ENCODE peak calls at places on chromosome 2, in eight cellular contexts. B is activated naive CD8-positive, alpha-beta T cell treated with anti-CD3 and anti-CD28 coated beads for 36 hours; I is LoVo; J is neuronal stem cell; A is A172; Z is ELR; P is cardiac fibroblast; C is Caco-2. F is an unnamed sample.

GRCh38 chr2:190714958-190715357 is 66.1 kb downstream of the NAB1 start:
- DNase-seq in I (no peak), J (no peak), C (no peak), B (no peak), A (peak; percentile 76), P (no peak), Z (peak; percentile 49), F (no peak)

GRCh38 chr2:101112772-101113157 is 38.4 kb downstream of the TBC1D8 start:
- DNase-seq in B (no peak), Z (no peak), I (no peak), P (no peak), J (no peak), A (no peak), C (no peak), F (no peak)

GRCh38 chr2:179677148-179677688 is 184.2 kb downstream of the ZNF385B start:
- DNase-seq in J (no peak), P (peak; percentile 11), C (no peak), Z (no peak), A (peak; percentile 14), I (no peak), B (no peak), F (no peak)

GRCh38 chr2:150588210-150588870 is 100.9 kb upstream of the RND3 start:
- DNase-seq in C (no peak), P (peak; percentile 25), Z (no peak), J (no peak), B (no peak), I (no peak), A (no peak), F (no peak)

GRCh38 chr2:56118474-56118873 is 65.3 kb upstream of the CCDC85A start:
- DNase-seq in I (no peak), J (no peak), C (no peak), B (no peak), P (no peak), Z (peak; percentile 19), A (no peak), F (peak; percentile 25)

GRCh38 chr2:158034198-158034831 is 67.4 kb upstream of the UPP2 start:
- DNase-seq in C (peak; percentile 75), A (peak; percentile 78), J (peak; percentile 54), P (peak; percentile 64), B (no peak), I (peak; percentile 72), Z (peak; percentile 64), F (peak; percentile 59)

GRCh38 chr2:207437857-207438166 is 92.0 kb upstream of the CREB1 start:
- DNase-seq in B (no peak), C (no peak), I (no peak), A (no peak), P (no peak), Z (no peak), J (no peak), F (no peak)

GRCh38 chr2:19119326-19120001 is 239.0 kb downstream of the OSR1 start:
- DNase-seq in Z (no peak), A (no peak), B (no peak), C (no peak), P (no peak), J (no peak), I (no peak), F (no peak)

GRCh38 chr2:71250945-71251344 is 24.0 kb upstream of the PAIP2B start:
- DNase-seq in Z (no peak), A (no peak), I (no peak), C (no peak), J (no peak), B (no peak), P (no peak), F (no peak)

GRCh38 chr2:189982087-189982486 is 80.4 kb downstream of the MSTN start:
- DNase-seq in Z (no peak), C (no peak), P (no peak), I (no peak), B (no peak), A (no peak), J (no peak), F (no peak)

GRCh38 chr2:17104454-17104853 is 413.8 kb downstream of the RAD51AP2 start:
- DNase-seq in I (no peak), C (no peak), B (no peak), A (peak; percentile 69), J (no peak), P (peak; percentile 1), Z (peak; percentile 75), F (peak; percentile 42)

GRCh38 chr2:157991932-157992331 is 109.7 kb upstream of the UPP2 start:
- DNase-seq in I (no peak), A (no peak), Z (no peak), J (no peak), P (no peak), B (no peak), C (no peak), F (no peak)

GRCh38 chr2:235611756-235612155 is 117.9 kb downstream of the AGAP1 start:
- DNase-seq in I (no peak), A (no peak), Z (no peak), C (no peak), B (no peak), P (no peak), J (no peak), F (no peak)

GRCh38 chr2:205714789-205715411 is 32.6 kb downstream of the NRP2 start:
- DNase-seq in B (no peak), I (no peak), Z (no peak), A (no peak), J (no peak), P (no peak), C (no peak), F (no peak)

GRCh38 chr2:230153390-230153976 is 66.3 kb downstream of the SP110 start:
- DNase-seq in Z (no peak), C (no peak), B (no peak), P (no peak), A (no peak), I (no peak), J (no peak), F (no peak)

GRCh38 chr2:127641846-127642510 is 4.0 kb upstream of the GPR17 start:
- DNase-seq in I (no peak), C (no peak), A (no peak), P (no peak), J (no peak), Z (no peak), B (peak; percentile 52), F (no peak)

GRCh38 chr2:112004246-112004645 is 50.8 kb upstream of the TMEM87B start:
- DNase-seq in J (no peak), Z (no peak), A (no peak), P (peak; percentile 71), B (no peak), I (no peak), C (no peak), F (peak; percentile 10)

GRCh38 chr2:239077260-239077659 is 229.4 kb downstream of the TWIST2 start:
- DNase-seq in A (no peak), I (no peak), J (no peak), C (no peak), P (no peak), Z (no peak), B (no peak), F (no peak)

GRCh38 chr2:108632748-108633147 is 86.5 kb upstream of the RANBP2 start:
- DNase-seq in C (no peak), I (no peak), P (no peak), B (no peak), J (no peak), Z (no peak), A (no peak), F (no peak)

GRCh38 chr2:240499309-240500301 is 58.2 kb downstream of the ANKMY1 start:
- DNase-seq in P (no peak), J (no peak), C (no peak), A (no peak), Z (no peak), I (no peak), B (no peak), F (no peak)

GRCh38 chr2:202072226-202072625 is 829 bp upstream of the KIAA2012 start:
- DNase-seq in B (no peak), P (no peak), C (peak; percentile 18), I (no peak), J (no peak), A (no peak), Z (no peak), F (peak; percentile 6)

GRCh38 chr2:43129676-43130547 is 96.5 kb downstream of the ZFP36L2 start:
- DNase-seq in P (peak; percentile 56), Z (no peak), J (no peak), I (no peak), A (no peak), B (no peak), C (peak; percentile 35), F (no peak)

GRCh38 chr2:9846554-9846953 is 3.3 kb downstream of the TAF1B start:
- DNase-seq in J (no peak), A (peak; percentile 71), B (no peak), C (no peak), I (no peak), Z (peak; percentile 58), P (peak; percentile 20), F (no peak)

GRCh38 chr2:184314829-184315228 is 283.5 kb upstream of the ZNF804A start:
- DNase-seq in P (no peak), C (no peak), J (no peak), Z (no peak), A (no peak), B (no peak), I (no peak), F (no peak)

GRCh38 chr2:100423631-100424030 is 6.2 kb upstream of the CHST10 start:
- DNase-seq in I (no peak), B (no peak), J (no peak), Z (no peak), P (no peak), C (no peak), A (no peak), F (no peak)

GRCh38 chr2:217803639-217803932 is 199.2 kb downstream of the TNS1 start:
- DNase-seq in C (no peak), J (no peak), Z (no peak), B (no peak), I (no peak), P (no peak), A (no peak), F (no peak)

GRCh38 chr2:59713577-59713976 is 839.9 kb downstream of the BCL11A start:
- DNase-seq in C (no peak), Z (no peak), P (no peak), I (no peak), J (no peak), A (no peak), B (no peak), F (peak; percentile 50)

GRCh38 chr2:13821255-13821880 is 811.1 kb upstream of the LRATD1 start:
- DNase-seq in P (peak; percentile 84), Z (peak; percentile 90), I (no peak), A (peak; percentile 76), J (no peak), B (no peak), C (no peak), F (no peak)

GRCh38 chr2:30232027-30232800 is 880 bp downstream of the LBH start:
- DNase-seq in C (peak; percentile 64), J (peak; percentile 44), I (no peak), P (peak; percentile 51), A (peak; percentile 51), B (peak; percentile 81), Z (peak; percentile 11), F (peak; percentile 89)

GRCh38 chr2:13193900-13194299 is 477.2 kb downstream of the TRIB2 start:
- DNase-seq in B (no peak), C (peak; percentile 28), I (peak; percentile 24), Z (peak; percentile 67), A (peak; percentile 68), P (peak; percentile 19), J (peak; percentile 24), F (peak; percentile 86)

GRCh38 chr2:112023707-112024106 is 31.4 kb upstream of the TMEM87B start:
- DNase-seq in Z (no peak), A (no peak), B (no peak), I (no peak), C (no peak), P (no peak), J (no peak), F (no peak)

F was measured in NAMALWA.